ENCODE peak calls at places on chromosomes 2 and 18, in seven cellular contexts. One of them, this sample, is unnamed.

GRCh38 chr2:109466674-109467575 is 146.8 kb downstream of the SEPTIN10 start:
- DNase-seq in HFF-Myc: no peak
- DNase-seq in endothelial cell: no peak
- DNase-seq in lower lobe of right lung: peak; percentile 6
- DNase-seq in type B pancreatic cell: no peak
- DNase-seq in hepatocyte: no peak
- DNase-seq in body of pancreas: no peak
- DNase-seq in this sample: no peak

GRCh38 chr2:30218814-30219213 is 12.5 kb upstream of the LBH start:
- DNase-seq in body of pancreas: no peak
- DNase-seq in lower lobe of right lung: no peak
- DNase-seq in HFF-Myc: no peak
- DNase-seq in hepatocyte: no peak
- DNase-seq in endothelial cell: no peak
- DNase-seq in type B pancreatic cell: no peak
- DNase-seq in this sample: no peak

GRCh38 chr2:190843874-190844699 is 36.5 kb upstream of the GLS start:
- DNase-seq in hepatocyte: no peak
- DNase-seq in lower lobe of right lung: no peak
- DNase-seq in endothelial cell: no peak
- DNase-seq in type B pancreatic cell: no peak
- DNase-seq in HFF-Myc: no peak
- DNase-seq in body of pancreas: no peak
- DNase-seq in this sample: peak; percentile 77

GRCh38 chr2:18611184-18611583 is 21.8 kb upstream of the NT5C1B start:
- DNase-seq in type B pancreatic cell: no peak
- DNase-seq in hepatocyte: no peak
- DNase-seq in body of pancreas: no peak
- DNase-seq in HFF-Myc: no peak
- DNase-seq in lower lobe of right lung: no peak
- DNase-seq in endothelial cell: no peak
- DNase-seq in this sample: no peak

GRCh38 chr2:60549250-60550150 is 4.0 kb downstream of the BCL11A start:
- DNase-seq in lower lobe of right lung: peak; percentile 63
- DNase-seq in hepatocyte: peak; percentile 67
- DNase-seq in body of pancreas: peak; percentile 65
- DNase-seq in type B pancreatic cell: no peak
- DNase-seq in HFF-Myc: no peak
- DNase-seq in endothelial cell: peak; percentile 50
- DNase-seq in this sample: peak; percentile 22

GRCh38 chr2:72864500-72864899 is 22.7 kb upstream of the SPR start:
- DNase-seq in lower lobe of right lung: no peak
- DNase-seq in endothelial cell: no peak
- DNase-seq in HFF-Myc: no peak
- DNase-seq in hepatocyte: no peak
- DNase-seq in type B pancreatic cell: no peak
- DNase-seq in body of pancreas: no peak
- DNase-seq in this sample: peak; percentile 66

GRCh38 chr2:8677646-8678592 is 3.9 kb upstream of the ID2 start:
- DNase-seq in hepatocyte: peak; percentile 77
- DNase-seq in HFF-Myc: no peak
- DNase-seq in endothelial cell: peak; percentile 39
- DNase-seq in type B pancreatic cell: peak; percentile 86
- DNase-seq in body of pancreas: peak; percentile 65
- DNase-seq in lower lobe of right lung: peak; percentile 68
- DNase-seq in this sample: peak; percentile 61

GRCh38 chr2:101295895-101296294 is 12.6 kb downstream of the RNF149 start:
- DNase-seq in body of pancreas: no peak
- DNase-seq in endothelial cell: no peak
- DNase-seq in lower lobe of right lung: no peak
- DNase-seq in hepatocyte: no peak
- DNase-seq in HFF-Myc: peak; percentile 24
- DNase-seq in type B pancreatic cell: no peak
- DNase-seq in this sample: no peak

GRCh38 chr18:57925706-57926105 is 118.3 kb upstream of the NEDD4L start:
- DNase-seq in endothelial cell: no peak
- DNase-seq in type B pancreatic cell: no peak
- DNase-seq in HFF-Myc: no peak
- DNase-seq in body of pancreas: no peak
- DNase-seq in hepatocyte: no peak
- DNase-seq in lower lobe of right lung: no peak
- DNase-seq in this sample: no peak

GRCh38 chr2:726158-726557 is 49.0 kb upstream of the TMEM18 start:
- DNase-seq in body of pancreas: no peak
- DNase-seq in lower lobe of right lung: no peak
- DNase-seq in hepatocyte: no peak
- DNase-seq in type B pancreatic cell: no peak
- DNase-seq in HFF-Myc: no peak
- DNase-seq in endothelial cell: no peak
- DNase-seq in this sample: peak; percentile 20

GRCh38 chr2:222000326-222000725 is 298.5 kb downstream of the PAX3 start:
- DNase-seq in endothelial cell: no peak
- DNase-seq in lower lobe of right lung: no peak
- DNase-seq in body of pancreas: no peak
- DNase-seq in type B pancreatic cell: no peak
- DNase-seq in HFF-Myc: peak; percentile 89
- DNase-seq in hepatocyte: no peak
- DNase-seq in this sample: no peak

GRCh38 chr18:1296237-1296636 is 391.6 kb downstream of the ADCYAP1 start:
- DNase-seq in lower lobe of right lung: no peak
- DNase-seq in endothelial cell: no peak
- DNase-seq in hepatocyte: no peak
- DNase-seq in body of pancreas: no peak
- DNase-seq in type B pancreatic cell: no peak
- DNase-seq in HFF-Myc: no peak
- DNase-seq in this sample: no peak

GRCh38 chr2:12675352-12675795 is 41.4 kb upstream of the TRIB2 start:
- DNase-seq in lower lobe of right lung: no peak
- DNase-seq in endothelial cell: no peak
- DNase-seq in body of pancreas: peak; percentile 17
- DNase-seq in hepatocyte: peak; percentile 77
- DNase-seq in HFF-Myc: no peak
- DNase-seq in type B pancreatic cell: peak; percentile 22
- DNase-seq in this sample: no peak

GRCh38 chr18:61606068-61606660 is 272.9 kb downstream of the CDH20 start:
- DNase-seq in hepatocyte: peak; percentile 44
- DNase-seq in endothelial cell: peak; percentile 21
- DNase-seq in lower lobe of right lung: no peak
- DNase-seq in HFF-Myc: no peak
- DNase-seq in type B pancreatic cell: no peak
- DNase-seq in body of pancreas: peak; percentile 13
- DNase-seq in this sample: no peak

GRCh38 chr2:175855794-175856453 is 146.1 kb downstream of the LNPK start:
- DNase-seq in HFF-Myc: no peak
- DNase-seq in endothelial cell: no peak
- DNase-seq in hepatocyte: no peak
- DNase-seq in lower lobe of right lung: no peak
- DNase-seq in type B pancreatic cell: no peak
- DNase-seq in body of pancreas: no peak
- DNase-seq in this sample: no peak
- TF ChIP-seq CTCF in HFF-Myc: no peak
- TF ChIP-seq CTCF in endothelial cell: no peak
- TF ChIP-seq CTCF in hepatocyte: no peak
- TF ChIP-seq CTCF in lower lobe of right lung: no peak
- TF ChIP-seq CTCF in type B pancreatic cell: no peak
- TF ChIP-seq CTCF in body of pancreas: no peak
- TF ChIP-seq CTCF in this sample: no peak

GRCh38 chr2:19776941-19777514 is 124.8 kb downstream of the TTC32 start:
- DNase-seq in type B pancreatic cell: no peak
- DNase-seq in endothelial cell: no peak
- DNase-seq in hepatocyte: no peak
- DNase-seq in lower lobe of right lung: no peak
- DNase-seq in HFF-Myc: no peak
- DNase-seq in body of pancreas: peak; percentile 88
- DNase-seq in this sample: no peak

GRCh38 chr2:19775315-19775714 is 126.5 kb downstream of the TTC32 start:
- DNase-seq in endothelial cell: no peak
- DNase-seq in type B pancreatic cell: no peak
- DNase-seq in HFF-Myc: no peak
- DNase-seq in body of pancreas: no peak
- DNase-seq in hepatocyte: no peak
- DNase-seq in lower lobe of right lung: no peak
- DNase-seq in this sample: no peak

GRCh38 chr2:19772981-19773380 is 128.8 kb downstream of the TTC32 start:
- DNase-seq in lower lobe of right lung: no peak
- DNase-seq in HFF-Myc: no peak
- DNase-seq in endothelial cell: no peak
- DNase-seq in hepatocyte: no peak
- DNase-seq in type B pancreatic cell: no peak
- DNase-seq in body of pancreas: no peak
- DNase-seq in this sample: no peak

GRCh38 chr2:19775838-19776237 is 125.9 kb downstream of the TTC32 start:
- DNase-seq in hepatocyte: no peak
- DNase-seq in endothelial cell: no peak
- DNase-seq in HFF-Myc: no peak
- DNase-seq in type B pancreatic cell: no peak
- DNase-seq in lower lobe of right lung: no peak
- DNase-seq in body of pancreas: peak; percentile 29
- DNase-seq in this sample: no peak

DNA sequence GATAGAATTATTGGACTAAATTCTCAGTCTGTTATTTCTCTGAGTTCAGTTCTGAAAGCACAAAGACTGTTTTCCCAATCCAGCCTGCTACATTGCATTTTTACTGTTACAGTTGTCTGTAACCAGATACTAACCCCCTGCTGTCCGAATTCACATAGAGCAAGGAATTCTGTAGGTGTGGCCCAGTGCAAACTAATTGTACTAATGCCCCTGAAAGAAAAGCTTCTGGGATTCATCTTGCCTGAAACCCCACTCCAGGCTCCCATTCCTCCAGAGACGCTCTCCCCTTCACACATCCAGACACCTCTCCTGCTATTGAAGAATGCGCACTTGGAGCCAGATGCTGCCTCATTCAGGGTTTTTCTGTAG is 127.0 kb downstream of the TTC32 start:
- DNase-seq in HFF-Myc: no peak
- DNase-seq in lower lobe of right lung: no peak
- DNase-seq in hepatocyte: no peak
- DNase-seq in endothelial cell: no peak
- DNase-seq in type B pancreatic cell: no peak
- DNase-seq in body of pancreas: no peak
- DNase-seq in this sample: no peak
- TF ChIP-seq CTCF in HFF-Myc: no peak
- TF ChIP-seq CTCF in lower lobe of right lung: no peak
- TF ChIP-seq CTCF in hepatocyte: no peak
- TF ChIP-seq CTCF in endothelial cell: no peak
- TF ChIP-seq CTCF in type B pancreatic cell: no peak
- TF ChIP-seq CTCF in body of pancreas: no peak
- TF ChIP-seq CTCF in this sample: no peak

GRCh38 chr2:55050133-55050994 is at the start of gene RTN4:
- DNase-seq in endothelial cell: peak; percentile 92
- DNase-seq in lower lobe of right lung: peak; percentile 98
- DNase-seq in type B pancreatic cell: peak; percentile 97
- DNase-seq in HFF-Myc: peak; percentile 97
- DNase-seq in hepatocyte: peak; percentile 99
- DNase-seq in body of pancreas: peak; percentile 98
- DNase-seq in this sample: peak; percentile 99
- TF ChIP-seq CTCF in endothelial cell: no peak
- TF ChIP-seq CTCF in lower lobe of right lung: no peak
- TF ChIP-seq CTCF in type B pancreatic cell: peak; percentile 67
- TF ChIP-seq CTCF in HFF-Myc: no peak
- TF ChIP-seq CTCF in hepatocyte: no peak
- TF ChIP-seq CTCF in body of pancreas: peak; percentile 56
- TF ChIP-seq CTCF in this sample: no peak

GRCh38 chr2:78925258-78925657 is 100.2 kb upstream of the REG3G start:
- DNase-seq in type B pancreatic cell: no peak
- DNase-seq in hepatocyte: no peak
- DNase-seq in body of pancreas: no peak
- DNase-seq in lower lobe of right lung: no peak
- DNase-seq in endothelial cell: no peak
- DNase-seq in HFF-Myc: no peak
- DNase-seq in this sample: no peak
- TF ChIP-seq CTCF in type B pancreatic cell: no peak
- TF ChIP-seq CTCF in hepatocyte: no peak
- TF ChIP-seq CTCF in body of pancreas: no peak
- TF ChIP-seq CTCF in lower lobe of right lung: no peak
- TF ChIP-seq CTCF in endothelial cell: no peak
- TF ChIP-seq CTCF in HFF-Myc: no peak
- TF ChIP-seq CTCF in this sample: no peak

GRCh38 chr2:228689049-228689448 is 507.6 kb upstream of the SPHKAP start:
- DNase-seq in hepatocyte: peak; percentile 43
- DNase-seq in HFF-Myc: no peak
- DNase-seq in type B pancreatic cell: no peak
- DNase-seq in body of pancreas: no peak
- DNase-seq in lower lobe of right lung: no peak
- DNase-seq in endothelial cell: peak; percentile 55
- DNase-seq in this sample: no peak
- TF ChIP-seq CTCF in hepatocyte: peak; percentile 47
- TF ChIP-seq CTCF in HFF-Myc: peak; percentile 48
- TF ChIP-seq CTCF in type B pancreatic cell: peak; percentile 75
- TF ChIP-seq CTCF in body of pancreas: no peak
- TF ChIP-seq CTCF in lower lobe of right lung: peak; percentile 28
- TF ChIP-seq CTCF in endothelial cell: peak; percentile 45
- TF ChIP-seq CTCF in this sample: no peak

GRCh38 chr18:34609991-34610658 is 100.0 kb upstream of the DTNA start:
- DNase-seq in hepatocyte: no peak
- DNase-seq in HFF-Myc: no peak
- DNase-seq in type B pancreatic cell: no peak
- DNase-seq in lower lobe of right lung: no peak
- DNase-seq in body of pancreas: no peak
- DNase-seq in endothelial cell: no peak
- DNase-seq in this sample: no peak
- TF ChIP-seq CTCF in hepatocyte: no peak
- TF ChIP-seq CTCF in HFF-Myc: no peak
- TF ChIP-seq CTCF in type B pancreatic cell: no peak
- TF ChIP-seq CTCF in lower lobe of right lung: no peak
- TF ChIP-seq CTCF in body of pancreas: no peak
- TF ChIP-seq CTCF in endothelial cell: no peak
- TF ChIP-seq CTCF in this sample: no peak

GRCh38 chr18:66646622-66647021 is 42.7 kb upstream of the CDH19 start:
- DNase-seq in hepatocyte: no peak
- DNase-seq in body of pancreas: no peak
- DNase-seq in HFF-Myc: no peak
- DNase-seq in lower lobe of right lung: no peak
- DNase-seq in type B pancreatic cell: no peak
- DNase-seq in endothelial cell: no peak
- DNase-seq in this sample: no peak
- TF ChIP-seq CTCF in hepatocyte: no peak
- TF ChIP-seq CTCF in body of pancreas: no peak
- TF ChIP-seq CTCF in HFF-Myc: no peak
- TF ChIP-seq CTCF in lower lobe of right lung: no peak
- TF ChIP-seq CTCF in type B pancreatic cell: no peak
- TF ChIP-seq CTCF in endothelial cell: no peak
- TF ChIP-seq CTCF in this sample: no peak

GRCh38 chr2:97651114-97651513 is 5.3 kb downstream of the COX5B start:
- DNase-seq in lower lobe of right lung: no peak
- DNase-seq in hepatocyte: no peak
- DNase-seq in endothelial cell: no peak
- DNase-seq in HFF-Myc: no peak
- DNase-seq in body of pancreas: no peak
- DNase-seq in type B pancreatic cell: no peak
- DNase-seq in this sample: no peak
- TF ChIP-seq CTCF in lower lobe of right lung: no peak
- TF ChIP-seq CTCF in hepatocyte: no peak
- TF ChIP-seq CTCF in endothelial cell: no peak
- TF ChIP-seq CTCF in HFF-Myc: no peak
- TF ChIP-seq CTCF in body of pancreas: no peak
- TF ChIP-seq CTCF in type B pancreatic cell: no peak
- TF ChIP-seq CTCF in this sample: no peak

GRCh38 chr2:120223034-120223912 is at the start of gene TMEM185B:
- DNase-seq in endothelial cell: peak; percentile 85
- DNase-seq in hepatocyte: peak; percentile 93
- DNase-seq in type B pancreatic cell: peak; percentile 92
- DNase-seq in lower lobe of right lung: peak; percentile 91
- DNase-seq in HFF-Myc: no peak
- DNase-seq in body of pancreas: peak; percentile 91
- DNase-seq in this sample: peak; percentile 89
- TF ChIP-seq CTCF in endothelial cell: peak; percentile 18
- TF ChIP-seq CTCF in hepatocyte: peak; percentile 44
- TF ChIP-seq CTCF in type B pancreatic cell: peak; percentile 65
- TF ChIP-seq CTCF in lower lobe of right lung: no peak
- TF ChIP-seq CTCF in HFF-Myc: peak; percentile 25
- TF ChIP-seq CTCF in body of pancreas: peak; percentile 53
- TF ChIP-seq CTCF in this sample: no peak

This sample was measured in activated CD8-positive, alpha-beta T cell treated with anti-CD3 and anti-CD28 coated beads for 36 hours.